ENCODE peak calls at places on chromosomes 4 and X, in nine cellular contexts. O is transverse colon; V is coronary artery; U is COR-L47; E is T-helper 9 cell; X is D721Med; N is AG08396; T is stimulated activated CD4-positive, alpha-beta T cell treated with anti-CD3 and anti-CD28 coated beads, Interleukin-2, amount 100 ng/mL, for 24 hours; A is stimulated activated CD8-positive, alpha-beta memory T cell treated with anti-CD3 and anti-CD28 coated beads, Interleukin-7, amount 100 ng/mL, for 4 hours. Y is an unnamed sample.

GRCh38 chrX:72306851-72307645 is 1.3 kb upstream of the CITED1 start:
- DNase-seq in T (peak; percentile 19), V (no peak), X (peak; percentile 46), A (no peak), U (peak; percentile 44), E (no peak), N (peak; percentile 77), O (peak; percentile 65), Y (peak; percentile 76)

GRCh38 chr4:131974730-131975129 is 1174.4 kb upstream of the PCDH10 start:
- DNase-seq in T (no peak), E (no peak), O (no peak), V (no peak), A (no peak), U (no peak), N (peak; percentile 3), X (no peak), Y (no peak)

GRCh38 chr4:95910749-95911148 is 70.9 kb downstream of the PDHA2 start:
- DNase-seq in X (no peak), V (no peak), T (no peak), E (no peak), U (no peak), A (no peak), O (no peak), N (no peak), Y (no peak)

GRCh38 chr4:41594439-41594838 is 56.5 kb downstream of the LIMCH1 start:
- DNase-seq in V (no peak), A (no peak), X (no peak), E (no peak), O (no peak), T (no peak), N (no peak), U (peak; percentile 21), Y (no peak)

GRCh38 chr4:149311076-149311475 is 504.6 kb downstream of the IQCM start:
- DNase-seq in X (no peak), E (no peak), U (no peak), N (no peak), A (no peak), O (no peak), T (no peak), V (no peak), Y (peak; percentile 20)

GRCh38 chr4:162891788-162892707 is 274.6 kb downstream of the NAF1 start:
- DNase-seq in E (no peak), T (no peak), U (no peak), N (no peak), X (no peak), O (no peak), V (no peak), A (no peak), Y (no peak)

GRCh38 chrX:150372280-150372679 is 9.2 kb downstream of the MAMLD1 start:
- DNase-seq in V (peak; percentile 38), N (no peak), U (no peak), A (no peak), T (no peak), X (no peak), E (no peak), O (no peak), Y (peak; percentile 67)

GRCh38 chrX:139881130-139881529 is 51.7 kb downstream of the ATP11C start:
- DNase-seq in V (no peak), N (no peak), O (no peak), T (no peak), U (no peak), A (no peak), E (no peak), X (no peak), Y (no peak)

GRCh38 chr4:40564004-40564403 is 65.7 kb downstream of the RBM47 start:
- DNase-seq in U (no peak), X (no peak), E (no peak), O (no peak), V (no peak), T (no peak), A (no peak), N (no peak), Y (no peak)

GRCh38 chrX:3651272-3651671 is 62.2 kb downstream of the PRKX start:
- DNase-seq in O (no peak), U (no peak), T (no peak), E (no peak), A (no peak), X (no peak), V (no peak), N (peak; percentile 28), Y (no peak)

GRCh38 chr4:25908491-25908901 is 5.5 kb upstream of the SMIM20 start:
- DNase-seq in E (no peak), N (peak; percentile 84), U (no peak), X (no peak), V (no peak), T (no peak), O (no peak), A (no peak), Y (peak; percentile 94)

GRCh38 chr4:145315828-145316227 is 135.4 kb upstream of the OTUD4 start:
- DNase-seq in O (no peak), U (no peak), X (no peak), T (no peak), E (no peak), N (no peak), V (no peak), A (no peak), Y (no peak)

GRCh38 chrX:72201836-72202536 is 20.4 kb downstream of the PIN4 start:
- DNase-seq in U (no peak), T (no peak), O (no peak), A (no peak), E (no peak), V (no peak), N (no peak), X (no peak), Y (peak; percentile 16)

GRCh38 chr4:27082786-27083185 is 222.1 kb downstream of the STIM2 start:
- DNase-seq in O (no peak), E (no peak), A (no peak), U (no peak), X (no peak), V (no peak), N (no peak), T (no peak), Y (no peak)

GRCh38 chr4:185204238-185204910 is 574 bp upstream of the CFAP97 start:
- DNase-seq in T (no peak), V (no peak), E (no peak), N (no peak), X (peak; percentile 70), A (no peak), O (no peak), U (peak; percentile 39), Y (no peak)

GRCh38 chr4:47135210-47135609 is 103.8 kb downstream of the GABRB1 start:
- DNase-seq in E (no peak), U (no peak), T (no peak), N (no peak), V (no peak), O (no peak), A (no peak), X (no peak), Y (no peak)

GRCh38 chr4:122692641-122693520 is 39.6 kb upstream of the BBS12 start:
- DNase-seq in E (no peak), U (no peak), N (no peak), V (no peak), X (no peak), A (no peak), T (no peak), O (no peak), Y (no peak)

GRCh38 chr4:55617587-55618197 is 18.4 kb downstream of the NMU start:
- DNase-seq in N (no peak), U (no peak), T (no peak), O (no peak), X (no peak), E (no peak), V (no peak), A (no peak), Y (no peak)

GRCh38 chr4:134024251-134024650 is 177.3 kb downstream of the PABPC4L start:
- DNase-seq in O (no peak), A (no peak), V (no peak), U (peak; percentile 2), N (no peak), E (no peak), X (no peak), T (no peak), Y (peak; percentile 8)

GRCh38 chr4:169124661-169125060 is 114.6 kb upstream of the CBR4 start:
- DNase-seq in O (no peak), V (no peak), N (no peak), A (no peak), T (no peak), E (no peak), U (no peak), X (no peak), Y (no peak)

GRCh38 chr4:10143171-10143570 is 26.6 kb upstream of the WDR1 start:
- DNase-seq in U (no peak), E (no peak), A (no peak), N (no peak), O (no peak), V (no peak), T (no peak), X (no peak), Y (no peak)

GRCh38 chr4:3313556-3314228 is 20.9 kb downstream of the RGS12 start:
- DNase-seq in V (peak; percentile 43), O (no peak), T (no peak), A (no peak), E (no peak), N (no peak), U (no peak), X (no peak), Y (no peak)

GRCh38 chr4:29289118-29289517 is 1431.1 kb upstream of the PCDH7 start:
- DNase-seq in T (no peak), U (no peak), A (no peak), X (no peak), O (no peak), E (no peak), N (no peak), V (no peak), Y (no peak)

GRCh38 chrX:39162322-39162721 is 361.1 kb downstream of the MID1IP1 start:
- DNase-seq in U (no peak), T (peak; percentile 55), X (no peak), O (peak; percentile 57), V (no peak), E (peak; percentile 12), A (peak; percentile 20), N (no peak), Y (no peak)

GRCh38 chr4:1137850-1138249 is 24.5 kb upstream of the RNF212 start:
- DNase-seq in E (no peak), X (no peak), N (no peak), T (no peak), V (no peak), A (no peak), O (no peak), U (no peak), Y (no peak)

GRCh38 chrX:1165535-1166196 is 46.8 kb downstream of the CRLF2 start:
- DNase-seq in O (no peak), T (no peak), N (no peak), E (no peak), A (no peak), X (no peak), V (no peak), U (no peak), Y (peak; percentile 62)

GRCh38 chr4:67104145-67104544 is 441.2 kb downstream of the CENPC start:
- DNase-seq in O (no peak), X (no peak), N (no peak), T (no peak), E (no peak), V (no peak), A (no peak), U (no peak), Y (no peak)

GRCh38 chr4:175678451-175678850 is 133.6 kb downstream of the GPM6A start:
- DNase-seq in A (no peak), X (no peak), E (no peak), U (no peak), N (no peak), V (no peak), T (no peak), O (no peak), Y (no peak)

GRCh38 chrX:123927845-123928244 is 33.7 kb upstream of the STAG2 start:
- DNase-seq in V (no peak), U (no peak), O (no peak), X (no peak), E (no peak), N (no peak), T (no peak), A (no peak), Y (no peak)

GRCh38 chr4:45442466-45442865 is 681.4 kb downstream of the GABRG1 start:
- DNase-seq in X (no peak), E (no peak), U (peak; percentile 15), T (no peak), N (no peak), O (no peak), V (no peak), A (no peak), Y (no peak)

GRCh38 chr4:125849869-125850268 is 535.1 kb downstream of the FAT4 start:
- DNase-seq in O (no peak), T (no peak), V (no peak), A (no peak), X (no peak), N (peak; percentile 8), E (no peak), U (no peak), Y (no peak)

Y was measured in foreskin melanocyte.